ENCODE peak calls at places on chromosomes 4 and X, in five cellular contexts. X is cardiac fibroblast; F is stimulated activated CD8-positive, alpha-beta memory T cell treated with anti-CD3 and anti-CD28 coated beads, Interleukin-7, amount 100 ng/mL, for 1 hour; W is RPMI8226; P is colonic mucosa. L is an unnamed sample.

GRCh38 chr4:31291238-31291637 is 571.1 kb downstream of the PCDH7 start:
- DNase-seq in W (peak), F (no peak), X (no peak), P (no peak), L (no peak)

GRCh38 chrX:35040871-35041270 is 98.3 kb downstream of the FAM47B start:
- DNase-seq in X (peak), W (no peak), F (no peak), P (no peak), L (no peak)

GRCh38 chrX:82237328-82237727 is 1035.4 kb downstream of the SH3BGRL start:
- DNase-seq in X (no peak), P (no peak), F (no peak), W (no peak), L (no peak)

GRCh38 chrX:120144178-120144844 is 14.1 kb upstream of the RHOXF2 start:
- DNase-seq in W (no peak), F (no peak), X (no peak), P (no peak), L (no peak)

GRCh38 chr4:109171098-109171497 is 131.4 kb downstream of the COL25A1 start:
- DNase-seq in X (peak), W (no peak), P (no peak), F (no peak), L (no peak)

GRCh38 chr4:153258750-153259149 is 54.5 kb downstream of the TRIM2 start:
- DNase-seq in F (no peak), W (no peak), X (no peak), P (no peak), L (peak)

GRCh38 chr4:10667651-10668341 is 16.8 kb downstream of the CLNK start:
- DNase-seq in W (no peak), P (no peak), X (no peak), F (no peak), L (no peak)

GRCh38 chr4:144954224-144954623 is 143.8 kb downstream of the ANAPC10 start:
- DNase-seq in P (no peak), X (no peak), F (no peak), W (no peak), L (no peak)

GRCh38 chr4:181224826-181225225 is 1018.4 kb upstream of the TENM3 start:
- DNase-seq in W (no peak), X (no peak), P (no peak), F (no peak), L (peak)

GRCh38 chrX:39766085-39766726 is 331.6 kb downstream of the BCOR start:
- DNase-seq in P (no peak), X (no peak), F (no peak), W (no peak), L (no peak)

GRCh38 chrX:135985123-135985973 is at the start of gene SLC9A6:
- DNase-seq in W (peak), F (peak), P (peak), X (peak), L (peak)

GRCh38 chr4:158068063-158068462 is 104.8 kb downstream of the GASK1B start:
- DNase-seq in F (no peak), X (peak), W (no peak), P (no peak), L (peak)

L was measured in astrocyte of the hippocampus.